ENCODE peak calls at places on chromosomes 11 and 22, in seven cellular contexts. E, I, C, F, W, Q and H are unnamed samples.

GRCh38 chr11:57761301-57762234 is at the start of gene CTNND1:
- DNase-seq in E (no peak), I (peak; percentile 93), F (peak; percentile 86), W (peak; percentile 98), Q (no peak), C (peak; percentile 84), H (peak; percentile 88)

GRCh38 chr22:29172216-29172615 is 33.5 kb upstream of the EMID1 start:
- DNase-seq in F (no peak), C (no peak), W (no peak), E (no peak), Q (no peak), I (no peak), H (no peak)

GRCh38 chr22:49968831-49969661 is 8.5 kb downstream of the PIM3 start:
- DNase-seq in E (no peak), Q (no peak), I (peak; percentile 28), W (no peak), C (no peak), F (peak; percentile 28), H (no peak)

GRCh38 chr11:38014405-38014804 is 1416.4 kb upstream of the RAG2 start:
- DNase-seq in E (no peak), F (no peak), C (no peak), W (peak; percentile 20), I (no peak), Q (no peak), H (no peak)

GRCh38 chr11:46615756-46616155 is 1.3 kb downstream of the HARBI1 start:
- DNase-seq in W (peak; percentile 54), F (no peak), I (no peak), Q (no peak), E (no peak), C (no peak), H (no peak)

GRCh38 chr22:34966980-34967379 is 99.0 kb upstream of the ISX start:
- DNase-seq in E (no peak), C (no peak), F (no peak), W (no peak), Q (no peak), I (no peak), H (no peak)

GRCh38 chr11:85718126-85718943 is 32.3 kb upstream of the CCDC89 start:
- DNase-seq in W (peak; percentile 28), I (no peak), C (no peak), E (no peak), Q (no peak), F (no peak), H (no peak)

GRCh38 chr11:38315151-38315550 is 1717.1 kb upstream of the RAG2 start:
- DNase-seq in C (no peak), F (no peak), E (no peak), Q (no peak), I (no peak), W (no peak), H (no peak)

GRCh38 chr11:19938051-19938856 is 222.0 kb downstream of the DBX1 start:
- DNase-seq in I (peak; percentile 62), Q (no peak), F (no peak), W (peak; percentile 54), C (no peak), E (no peak), H (no peak)

GRCh38 chr11:129815596-129816461 is at the start of gene TMEM45B:
- DNase-seq in W (no peak), C (no peak), I (peak; percentile 45), E (no peak), Q (no peak), F (no peak), H (peak; percentile 64)

GRCh38 chr11:1326435-1327063 is 17.1 kb upstream of the TOLLIP start:
- DNase-seq in Q (no peak), I (no peak), E (no peak), W (peak; percentile 73), C (no peak), F (no peak), H (no peak)

GRCh38 chr22:36010913-36011312 is 17.7 kb downstream of the RBFOX2 start:
- DNase-seq in F (no peak), E (no peak), W (peak; percentile 92), Q (no peak), C (no peak), I (no peak), H (no peak)

GRCh38 chr11:95764267-95764898 is 25.2 kb downstream of the FAM76B start:
- DNase-seq in E (no peak), C (no peak), Q (no peak), W (peak; percentile 67), I (no peak), F (no peak), H (no peak)

GRCh38 chr22:20395897-20396287 is 1.9 kb downstream of the ZNF74 start:
- DNase-seq in Q (no peak), C (no peak), F (no peak), W (no peak), I (no peak), E (no peak), H (no peak)

GRCh38 chr11:818396-819128 is at the start of gene PNPLA2:
- DNase-seq in F (peak; percentile 61), I (peak; percentile 79), W (no peak), E (no peak), C (no peak), Q (no peak), H (peak; percentile 74)

GRCh38 chr11:63608353-63609345 is 5.6 kb downstream of the PLAAT3 start:
- DNase-seq in I (no peak), C (no peak), F (no peak), W (peak; percentile 66), E (no peak), Q (no peak), H (no peak)

GRCh38 chr11:65642014-65642671 is 4.2 kb downstream of the SIPA1 start:
- DNase-seq in F (no peak), Q (no peak), W (no peak), E (no peak), C (peak; percentile 33), I (no peak), H (no peak)

GRCh38 chr11:64152841-64153691 is 12.8 kb downstream of the MACROD1 start:
- DNase-seq in F (peak; percentile 69), C (peak; percentile 54), W (peak; percentile 20), Q (peak; percentile 55), E (peak; percentile 62), I (peak; percentile 60), H (peak; percentile 64)

GRCh38 chr11:49499117-49499516 is 290.7 kb upstream of the FOLH1 start:
- DNase-seq in F (no peak), I (no peak), C (no peak), W (no peak), Q (no peak), E (no peak), H (no peak)

GRCh38 chr11:22049276-22049675 is 143.6 kb upstream of the ANO5 start:
- DNase-seq in F (no peak), C (no peak), Q (no peak), W (no peak), I (no peak), E (no peak), H (no peak)

GRCh38 chr11:38392176-38392575 is 1794.1 kb upstream of the RAG2 start:
- DNase-seq in I (no peak), E (no peak), C (no peak), W (no peak), Q (no peak), F (no peak), H (no peak)

GRCh38 chr22:32380991-32381390 is 23.3 kb downstream of the RFPL3 start:
- DNase-seq in E (no peak), Q (no peak), C (no peak), I (no peak), F (no peak), W (peak; percentile 27), H (no peak)

GRCh38 chr11:129277216-129277838 is 85.2 kb upstream of the ARHGAP32 start:
- DNase-seq in Q (no peak), W (peak; percentile 20), C (no peak), E (no peak), I (no peak), F (no peak), H (no peak)

GRCh38 chr22:39360674-39361413 is 11.1 kb downstream of the SYNGR1 start:
- DNase-seq in C (no peak), W (no peak), F (no peak), Q (no peak), E (no peak), I (peak; percentile 68), H (no peak)

GRCh38 chr11:125300791-125301218 is 136.3 kb downstream of the PKNOX2 start:
- DNase-seq in I (peak; percentile 36), C (no peak), Q (no peak), F (no peak), W (peak; percentile 79), E (no peak), H (no peak)
- H3K4me1 ChIP-seq in I (peaks cover 10% of the 10 kb centered on the region), C (no peaks in the 10 kb centered on the region), Q (no peaks in the 10 kb centered on the region), F (no peaks in the 10 kb centered on the region), W (peaks cover 4% of the 10 kb centered on the region), E (no peaks in the 10 kb centered on the region), H (no peaks in the 10 kb centered on the region)

DNA sequence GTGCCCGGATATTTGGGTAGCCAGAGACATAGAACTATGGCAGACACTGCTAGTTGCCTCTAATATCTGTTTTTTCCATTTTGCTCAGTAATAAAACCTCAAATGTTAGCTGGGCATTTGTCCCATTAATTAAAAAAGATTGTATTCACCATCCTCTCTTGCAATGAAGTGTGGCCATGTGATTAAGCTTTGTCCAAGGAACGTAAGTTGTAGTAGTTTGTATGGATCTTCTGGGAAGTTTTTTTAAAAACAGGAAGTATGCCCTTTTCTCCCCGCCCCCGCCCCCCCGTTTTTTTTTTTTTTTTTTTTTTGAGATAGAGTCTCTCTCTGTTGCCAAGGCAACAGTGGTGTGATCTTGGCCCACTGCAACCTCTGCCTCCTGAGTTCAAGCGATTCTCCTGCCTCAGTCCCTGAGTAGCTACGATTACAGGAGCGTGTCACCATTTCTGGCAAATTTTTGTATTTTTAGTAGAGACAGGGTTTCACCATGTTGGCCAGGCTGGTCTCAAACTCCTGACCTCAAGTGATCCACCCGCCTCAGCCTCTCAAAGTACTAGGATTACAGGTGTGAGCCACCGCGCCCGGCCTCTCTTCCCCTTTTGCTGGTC is 1.7 kb upstream of the TMEM135 start:
- DNase-seq in I (no peak), E (no peak), W (no peak), C (no peak), Q (no peak), F (no peak), H (no peak)
- H3K27ac ChIP-seq in I (no peak overlapping the region), E (no peak overlapping the region), W (no peak overlapping the region), C (no peak overlapping the region), Q (no peak overlapping the region), F (peak overlapping the region; percentile 89), H (peak overlapping the region; percentile 45)

GRCh38 chr22:18115844-18116480 is 5.4 kb downstream of the TUBA8 start:
- DNase-seq in I (no peak), Q (no peak), E (no peak), C (no peak), W (no peak), F (no peak), H (no peak)
- H3K4me1 ChIP-seq in I (peaks cover 8% of the 10 kb centered on the region), Q (peaks cover 6% of the 10 kb centered on the region), E (peaks cover 7% of the 10 kb centered on the region), C (peaks cover 8% of the 10 kb centered on the region), W (peaks cover under 1% of the 10 kb centered on the region), F (no peaks in the 10 kb centered on the region), H (peaks cover 3% of the 10 kb centered on the region)

GRCh38 chr11:12756101-12756500 is 81.9 kb downstream of the TEAD1 start:
- DNase-seq in I (no peak), Q (no peak), W (no peak), F (no peak), E (no peak), C (no peak), H (no peak)

GRCh38 chr11:12754582-12755250 is 80.5 kb downstream of the TEAD1 start:
- DNase-seq in I (no peak), Q (no peak), C (no peak), E (no peak), F (no peak), W (no peak), H (no peak)

GRCh38 chr11:12757416-12757815 is 83.2 kb downstream of the TEAD1 start:
- DNase-seq in C (no peak), Q (no peak), W (no peak), F (no peak), I (no peak), E (no peak), H (no peak)

GRCh38 chr11:12756867-12757266 is 82.6 kb downstream of the TEAD1 start:
- DNase-seq in F (no peak), E (no peak), W (no peak), Q (no peak), I (no peak), C (no peak), H (no peak)

GRCh38 chr11:12755510-12755909 is 81.3 kb downstream of the TEAD1 start:
- DNase-seq in F (no peak), E (no peak), Q (no peak), W (peak; percentile 52), I (no peak), C (no peak), H (no peak)
- H3K27ac ChIP-seq in F (no peak overlapping the region), E (no peak overlapping the region), Q (no peak overlapping the region), W (no peak overlapping the region), I (no peak overlapping the region), C (no peak overlapping the region), H (no peak overlapping the region)